ENCODE peak calls at places on chromosomes 4 and X, in ten cellular contexts. One of them, this sample, is unnamed.

GRCh38 chr4:162056947-162057346 is 106.9 kb downstream of the FSTL5 start:
- DNase-seq in cardiac muscle cell: peak; percentile 78
- DNase-seq in M059J: no peak
- DNase-seq in NCI-H2107: no peak
- DNase-seq in AG08396: no peak
- DNase-seq in T1000: no peak
- DNase-seq in NCI-H345: no peak
- DNase-seq in CD8-positive, alpha-beta memory T cell: no peak
- DNase-seq in AG20443: no peak
- DNase-seq in lung: no peak
- DNase-seq in this sample: no peak

GRCh38 chrX:11944486-11944885 is 186.4 kb downstream of the MSL3 start:
- DNase-seq in cardiac muscle cell: peak; percentile 34
- DNase-seq in M059J: peak; percentile 74
- DNase-seq in NCI-H2107: no peak
- DNase-seq in AG08396: peak; percentile 62
- DNase-seq in T1000: peak; percentile 0
- DNase-seq in NCI-H345: peak; percentile 21
- DNase-seq in CD8-positive, alpha-beta memory T cell: no peak
- DNase-seq in AG20443: peak; percentile 57
- DNase-seq in lung: no peak
- DNase-seq in this sample: peak; percentile 9

GRCh38 chrX:38612281-38612680 is 50.9 kb downstream of the TSPAN7 start:
- DNase-seq in cardiac muscle cell: no peak
- DNase-seq in M059J: no peak
- DNase-seq in NCI-H2107: no peak
- DNase-seq in AG08396: no peak
- DNase-seq in T1000: no peak
- DNase-seq in NCI-H345: no peak
- DNase-seq in CD8-positive, alpha-beta memory T cell: no peak
- DNase-seq in AG20443: no peak
- DNase-seq in lung: no peak
- DNase-seq in this sample: no peak

GRCh38 chrX:126820700-126821420 is 1.3 kb downstream of the PRR32 start:
- DNase-seq in cardiac muscle cell: peak; percentile 70
- DNase-seq in M059J: no peak
- DNase-seq in NCI-H2107: no peak
- DNase-seq in AG08396: no peak
- DNase-seq in T1000: no peak
- DNase-seq in NCI-H345: no peak
- DNase-seq in CD8-positive, alpha-beta memory T cell: no peak
- DNase-seq in AG20443: no peak
- DNase-seq in lung: peak; percentile 29
- DNase-seq in this sample: no peak

GRCh38 chr4:54231419-54232150 is 2.5 kb downstream of the PDGFRA start:
- DNase-seq in cardiac muscle cell: peak; percentile 79
- DNase-seq in M059J: no peak
- DNase-seq in NCI-H2107: no peak
- DNase-seq in AG08396: peak; percentile 70
- DNase-seq in T1000: no peak
- DNase-seq in NCI-H345: peak; percentile 3
- DNase-seq in CD8-positive, alpha-beta memory T cell: no peak
- DNase-seq in AG20443: peak; percentile 66
- DNase-seq in lung: no peak
- DNase-seq in this sample: no peak

GRCh38 chr4:79048878-79049277 is 109.6 kb upstream of the PAQR3 start:
- DNase-seq in cardiac muscle cell: no peak
- DNase-seq in M059J: no peak
- DNase-seq in NCI-H2107: no peak
- DNase-seq in AG08396: no peak
- DNase-seq in T1000: no peak
- DNase-seq in NCI-H345: no peak
- DNase-seq in CD8-positive, alpha-beta memory T cell: no peak
- DNase-seq in AG20443: no peak
- DNase-seq in lung: no peak
- DNase-seq in this sample: no peak

GRCh38 chr4:83358410-83358809 is 23.8 kb upstream of the HPSE start:
- DNase-seq in cardiac muscle cell: no peak
- DNase-seq in M059J: peak; percentile 70
- DNase-seq in NCI-H2107: no peak
- DNase-seq in AG08396: peak; percentile 40
- DNase-seq in T1000: no peak
- DNase-seq in NCI-H345: no peak
- DNase-seq in CD8-positive, alpha-beta memory T cell: no peak
- DNase-seq in AG20443: peak; percentile 66
- DNase-seq in lung: no peak
- DNase-seq in this sample: peak; percentile 35

GRCh38 chrX:13180807-13181206 is 136.4 kb upstream of the FAM9C start:
- DNase-seq in cardiac muscle cell: no peak
- DNase-seq in M059J: peak; percentile 92
- DNase-seq in NCI-H2107: no peak
- DNase-seq in AG08396: peak; percentile 15
- DNase-seq in T1000: no peak
- DNase-seq in NCI-H345: no peak
- DNase-seq in CD8-positive, alpha-beta memory T cell: no peak
- DNase-seq in AG20443: peak; percentile 7
- DNase-seq in lung: no peak
- DNase-seq in this sample: peak; percentile 1

GRCh38 chr4:57187241-57187640 is 77.1 kb upstream of the IGFBP7 start:
- DNase-seq in cardiac muscle cell: no peak
- DNase-seq in M059J: no peak
- DNase-seq in NCI-H2107: no peak
- DNase-seq in AG08396: no peak
- DNase-seq in T1000: no peak
- DNase-seq in NCI-H345: no peak
- DNase-seq in CD8-positive, alpha-beta memory T cell: no peak
- DNase-seq in AG20443: peak; percentile 53
- DNase-seq in lung: no peak
- DNase-seq in this sample: no peak